ENCODE peak calls at places on chromosomes 13 and 19, in seven cellular contexts. S is NB4, O is transverse colon, C is IMR-90, H is sigmoid colon, W is heart left ventricle, Z is H54. P is an unnamed sample.

GRCh38 chr19:42275517-42275916 is 6.5 kb downstream of the CIC start:
- DNase-seq in C (no peak), Z (no peak), W (no peak), S (no peak), H (no peak), O (no peak), P (no peak)

GRCh38 chr13:51814825-51815650 is 11.1 kb upstream of the DHRS12 start:
- DNase-seq in Z (peak; percentile 39), O (peak; percentile 83), S (peak; percentile 87), H (peak; percentile 78), W (peak; percentile 45), C (peak; percentile 50), P (no peak)

GRCh38 chr13:27086599-27087265 is 84.9 kb downstream of the USP12 start:
- DNase-seq in O (no peak), Z (no peak), S (no peak), H (no peak), C (peak; percentile 40), W (no peak), P (no peak)

GRCh38 chr19:17952041-17952976 is 14.6 kb upstream of the KCNN1 start:
- DNase-seq in W (no peak), S (no peak), C (no peak), H (no peak), Z (no peak), O (no peak), P (no peak)

GRCh38 chr13:102399791-102400618 is 1.8 kb downstream of the FGF14 start:
- DNase-seq in O (peak; percentile 9), W (peak; percentile 25), S (no peak), C (no peak), Z (no peak), H (peak; percentile 65), P (no peak)

GRCh38 chr19:40640744-40641143 is 39.6 kb downstream of the LTBP4 start:
- DNase-seq in C (peak; percentile 45), Z (no peak), S (peak; percentile 46), W (peak; percentile 70), O (no peak), H (peak; percentile 71), P (no peak)

GRCh38 chr19:29528350-29528945 is 2.7 kb downstream of the VSTM2B start:
- DNase-seq in Z (peak; percentile 67), W (peak; percentile 39), O (peak; percentile 26), H (peak; percentile 66), S (peak; percentile 85), C (peak; percentile 58), P (peak; percentile 17)

GRCh38 chr13:112204376-112204775 is 137.4 kb downstream of the SOX1 start:
- DNase-seq in H (no peak), C (no peak), Z (no peak), W (no peak), S (no peak), O (no peak), P (no peak)

GRCh38 chr19:45003485-45003884 is 2.2 kb downstream of the RELB start:
- DNase-seq in H (no peak), O (no peak), S (no peak), W (no peak), Z (no peak), C (no peak), P (no peak)

GRCh38 chr19:45005787-45006186 is 4.5 kb downstream of the RELB start:
- DNase-seq in H (no peak), W (no peak), S (no peak), Z (no peak), C (no peak), O (peak; percentile 85), P (no peak)

GRCh38 chr19:44998025-44998424 is 3.2 kb upstream of the RELB start:
- DNase-seq in W (no peak), Z (no peak), S (no peak), O (no peak), H (no peak), C (no peak), P (no peak)

DNA sequence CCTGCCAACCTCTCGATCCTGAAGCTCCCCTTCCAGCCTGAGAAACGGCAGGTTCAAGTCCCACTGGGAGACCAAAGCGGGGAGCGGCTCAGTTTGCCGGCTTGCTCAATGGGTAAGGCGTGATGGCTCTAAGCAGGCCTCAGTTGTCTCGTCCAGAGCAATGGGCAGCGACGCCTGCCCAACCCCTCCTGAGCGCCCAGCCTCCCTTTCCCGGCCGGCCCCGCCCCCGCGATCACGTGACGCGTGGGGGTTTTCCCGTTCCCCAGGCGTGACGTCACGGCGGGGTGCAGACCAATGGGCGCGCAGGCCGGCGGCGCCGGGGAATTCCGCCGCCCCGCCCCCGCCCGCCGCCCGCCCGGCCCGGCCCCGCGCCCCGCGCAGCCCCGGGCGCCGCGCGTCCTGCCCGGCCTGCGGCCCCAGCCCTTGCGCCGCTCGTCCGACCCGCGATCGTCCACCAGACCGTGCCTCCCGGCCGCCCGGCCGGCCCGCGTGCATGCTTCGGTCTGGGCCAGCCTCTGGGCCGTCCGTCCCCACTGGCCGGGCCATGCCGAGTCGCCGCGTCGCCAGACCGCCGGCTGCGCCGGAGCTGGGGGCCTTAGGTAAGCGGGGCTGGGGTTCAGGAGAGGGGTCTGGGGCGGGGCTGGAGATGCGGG is at the start of gene RELB:
- DNase-seq in Z (peak; percentile 91), H (peak; percentile 98), S (peak; percentile 81), C (peak; percentile 84), W (peak; percentile 96), O (peak; percentile 98), P (peak; percentile 99)
- TF ChIP-seq POLR2A in Z (no peak), H (no peak), S (no peak), C (peak; percentile 84), W (no peak), O (no peak), P (no peak)

GRCh38 chr19:5805465-5806132 is 732 bp downstream of the NRTN start:
- DNase-seq in Z (peak; percentile 60), W (peak; percentile 73), S (peak; percentile 71), C (peak; percentile 24), O (peak; percentile 87), H (peak; percentile 92), P (peak; percentile 93)
- TF ChIP-seq POLR2A in Z (no peak), W (no peak), S (no peak), C (no peak), O (peak; percentile 10), H (no peak), P (no peak)

GRCh38 chr13:93786846-93787245 is 560.2 kb downstream of the GPC6 start:
- DNase-seq in O (no peak), Z (no peak), W (no peak), S (no peak), H (no peak), C (no peak), P (no peak)
- TF ChIP-seq POLR2A in O (no peak), Z (no peak), W (no peak), S (no peak), H (no peak), C (no peak), P (no peak)

DNA sequence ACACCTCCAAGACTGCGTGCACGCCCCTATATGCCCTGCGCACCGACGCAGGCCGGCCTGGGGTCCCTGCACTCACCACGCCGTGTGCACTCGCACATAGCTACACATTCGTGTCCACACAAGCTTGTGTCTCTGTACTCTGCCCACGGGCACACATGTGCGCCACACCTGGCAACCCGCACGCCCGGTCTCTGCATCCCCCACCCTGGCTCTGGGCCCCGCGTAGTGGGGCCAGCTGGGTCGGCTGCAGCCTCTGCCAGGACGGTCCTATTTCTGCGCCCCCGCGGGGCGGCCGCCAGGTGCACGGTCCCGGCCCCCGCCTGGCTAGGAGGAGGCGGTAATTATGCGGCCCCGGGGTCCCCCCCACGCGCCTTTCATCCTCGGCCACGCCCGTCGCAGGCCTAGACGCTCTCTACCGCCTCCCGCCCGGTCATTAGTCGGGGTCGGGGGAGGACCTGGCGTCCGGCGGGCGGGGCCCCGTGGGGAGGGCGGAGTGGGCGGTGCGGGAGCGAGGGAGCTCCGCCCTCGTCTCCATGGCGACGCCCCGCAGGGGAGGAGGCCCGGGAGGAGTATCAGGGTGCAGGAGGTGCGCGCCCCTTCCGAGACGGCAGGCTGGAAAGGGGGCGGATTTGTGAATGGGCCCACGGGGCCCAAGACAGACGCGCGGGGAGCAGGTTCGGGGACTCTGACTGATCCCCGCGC is 2.9 kb upstream of the CIRBP start:
- DNase-seq in O (peak; percentile 95), C (peak; percentile 78), W (peak; percentile 93), Z (peak; percentile 87), H (peak; percentile 94), S (peak; percentile 82), P (peak; percentile 96)
- TF ChIP-seq POLR2A in O (peak; percentile 36), C (peak; percentile 14), W (no peak), Z (peak; percentile 12), H (no peak), S (no peak), P (no peak)

GRCh38 chr13:46058268-46058667 is 5.7 kb upstream of the ZC3H13 start:
- DNase-seq in W (no peak), C (no peak), Z (no peak), S (no peak), H (no peak), O (no peak), P (no peak)
- TF ChIP-seq POLR2A in W (no peak), C (no peak), Z (no peak), S (no peak), H (no peak), O (no peak), P (no peak)

GRCh38 chr13:39734952-39735351 is 79.5 kb downstream of the COG6 start:
- DNase-seq in H (no peak), S (no peak), Z (no peak), C (no peak), O (no peak), W (no peak), P (no peak)
- TF ChIP-seq POLR2A in H (no peak), S (no peak), Z (no peak), C (no peak), O (no peak), W (no peak), P (no peak)